ENCODE peak calls at places on chromosomes 12 and 14, in seven cellular contexts. One of them, this sample, is unnamed.

GRCh38 chr14:61754627-61755381 is 7.4 kb upstream of the SNAPC1 start:
- DNase-seq in lower lobe of right lung: no peak
- DNase-seq in heart right ventricle: no peak
- DNase-seq in psoas muscle: no peak
- DNase-seq in AG10803: peak; percentile 70
- DNase-seq in foreskin fibroblast: peak; percentile 45
- DNase-seq in neural progenitor cell: no peak
- DNase-seq in this sample: peak; percentile 43

GRCh38 chr14:51805541-51805940 is 54.9 kb upstream of the GNG2 start:
- DNase-seq in lower lobe of right lung: no peak
- DNase-seq in psoas muscle: no peak
- DNase-seq in neural progenitor cell: no peak
- DNase-seq in heart right ventricle: no peak
- DNase-seq in AG10803: no peak
- DNase-seq in foreskin fibroblast: no peak
- DNase-seq in this sample: no peak

GRCh38 chr14:86430807-86431206 is 900.9 kb downstream of the FLRT2 start:
- DNase-seq in psoas muscle: no peak
- DNase-seq in neural progenitor cell: no peak
- DNase-seq in heart right ventricle: no peak
- DNase-seq in lower lobe of right lung: no peak
- DNase-seq in AG10803: no peak
- DNase-seq in foreskin fibroblast: peak; percentile 63
- DNase-seq in this sample: no peak

GRCh38 chr12:65522956-65523857 is 244.7 kb downstream of the MSRB3 start:
- DNase-seq in heart right ventricle: no peak
- DNase-seq in psoas muscle: no peak
- DNase-seq in foreskin fibroblast: peak; percentile 65
- DNase-seq in neural progenitor cell: no peak
- DNase-seq in AG10803: peak; percentile 52
- DNase-seq in lower lobe of right lung: no peak
- DNase-seq in this sample: peak; percentile 55

GRCh38 chr14:87142568-87143211 is 850.3 kb downstream of the GALC start:
- DNase-seq in neural progenitor cell: no peak
- DNase-seq in foreskin fibroblast: no peak
- DNase-seq in lower lobe of right lung: no peak
- DNase-seq in AG10803: no peak
- DNase-seq in heart right ventricle: no peak
- DNase-seq in psoas muscle: no peak
- DNase-seq in this sample: no peak

GRCh38 chr14:76337619-76338545 is 38.1 kb upstream of the ESRRB start:
- DNase-seq in AG10803: peak; percentile 3
- DNase-seq in psoas muscle: no peak
- DNase-seq in neural progenitor cell: no peak
- DNase-seq in heart right ventricle: no peak
- DNase-seq in lower lobe of right lung: no peak
- DNase-seq in foreskin fibroblast: peak; percentile 42
- DNase-seq in this sample: peak; percentile 12

GRCh38 chr12:12467701-12468218 is 94.9 kb downstream of the DUSP16 start:
- DNase-seq in foreskin fibroblast: no peak
- DNase-seq in lower lobe of right lung: peak; percentile 75
- DNase-seq in neural progenitor cell: no peak
- DNase-seq in AG10803: no peak
- DNase-seq in psoas muscle: no peak
- DNase-seq in heart right ventricle: no peak
- DNase-seq in this sample: no peak

GRCh38 chr12:131457331-131458047 is 253.4 kb upstream of the SFSWAP start:
- DNase-seq in foreskin fibroblast: no peak
- DNase-seq in AG10803: no peak
- DNase-seq in heart right ventricle: no peak
- DNase-seq in psoas muscle: no peak
- DNase-seq in lower lobe of right lung: no peak
- DNase-seq in neural progenitor cell: no peak
- DNase-seq in this sample: no peak

GRCh38 chr12:102406033-102406584 is 74.3 kb downstream of the IGF1 start:
- DNase-seq in psoas muscle: peak; percentile 60
- DNase-seq in AG10803: peak; percentile 37
- DNase-seq in heart right ventricle: peak; percentile 17
- DNase-seq in lower lobe of right lung: peak; percentile 51
- DNase-seq in neural progenitor cell: peak; percentile 42
- DNase-seq in foreskin fibroblast: peak; percentile 34
- DNase-seq in this sample: peak; percentile 13

GRCh38 chr12:6235499-6235898 is 35.3 kb downstream of the CD9 start:
- DNase-seq in psoas muscle: no peak
- DNase-seq in foreskin fibroblast: no peak
- DNase-seq in neural progenitor cell: no peak
- DNase-seq in AG10803: no peak
- DNase-seq in heart right ventricle: peak; percentile 37
- DNase-seq in lower lobe of right lung: peak; percentile 86
- DNase-seq in this sample: no peak

GRCh38 chr12:4743046-4743445 is 22.8 kb downstream of the GALNT8 start:
- DNase-seq in heart right ventricle: no peak
- DNase-seq in lower lobe of right lung: no peak
- DNase-seq in psoas muscle: no peak
- DNase-seq in foreskin fibroblast: no peak
- DNase-seq in neural progenitor cell: peak; percentile 19
- DNase-seq in AG10803: no peak
- DNase-seq in this sample: no peak

GRCh38 chr12:16135323-16135722 is 142.2 kb downstream of the SLC15A5 start:
- DNase-seq in lower lobe of right lung: no peak
- DNase-seq in heart right ventricle: no peak
- DNase-seq in foreskin fibroblast: no peak
- DNase-seq in AG10803: no peak
- DNase-seq in neural progenitor cell: no peak
- DNase-seq in psoas muscle: no peak
- DNase-seq in this sample: no peak

GRCh38 chr14:30223385-30223785 is 295.7 kb upstream of the PRKD1 start:
- DNase-seq in heart right ventricle: peak; percentile 21
- DNase-seq in neural progenitor cell: no peak
- DNase-seq in psoas muscle: peak; percentile 64
- DNase-seq in lower lobe of right lung: peak; percentile 57
- DNase-seq in foreskin fibroblast: peak; percentile 94
- DNase-seq in AG10803: peak; percentile 80
- DNase-seq in this sample: peak; percentile 95

GRCh38 chr12:100959481-100959880 is 164.9 kb downstream of the ANO4 start:
- DNase-seq in foreskin fibroblast: peak; percentile 52
- DNase-seq in heart right ventricle: no peak
- DNase-seq in psoas muscle: no peak
- DNase-seq in neural progenitor cell: no peak
- DNase-seq in AG10803: peak; percentile 64
- DNase-seq in lower lobe of right lung: no peak
- DNase-seq in this sample: peak; percentile 78

GRCh38 chr12:46209914-46210834 is 58.7 kb downstream of the SLC38A1 start:
- DNase-seq in AG10803: no peak
- DNase-seq in foreskin fibroblast: no peak
- DNase-seq in heart right ventricle: peak; percentile 25
- DNase-seq in lower lobe of right lung: peak; percentile 81
- DNase-seq in neural progenitor cell: no peak
- DNase-seq in psoas muscle: peak; percentile 66
- DNase-seq in this sample: peak; percentile 49

GRCh38 chr14:61188936-61189808 is 92.0 kb downstream of the TMEM30B start:
- DNase-seq in heart right ventricle: peak; percentile 57
- DNase-seq in neural progenitor cell: peak; percentile 82
- DNase-seq in foreskin fibroblast: peak; percentile 78
- DNase-seq in psoas muscle: peak; percentile 89
- DNase-seq in AG10803: peak; percentile 62
- DNase-seq in lower lobe of right lung: peak; percentile 63
- DNase-seq in this sample: peak; percentile 70

GRCh38 chr14:65867333-65867732 is 454.8 kb downstream of the FUT8 start:
- DNase-seq in psoas muscle: no peak
- DNase-seq in heart right ventricle: no peak
- DNase-seq in neural progenitor cell: no peak
- DNase-seq in AG10803: no peak
- DNase-seq in foreskin fibroblast: no peak
- DNase-seq in lower lobe of right lung: no peak
- DNase-seq in this sample: no peak

GRCh38 chr12:95102916-95103671 is 29.7 kb upstream of the NR2C1 start:
- DNase-seq in lower lobe of right lung: no peak
- DNase-seq in neural progenitor cell: no peak
- DNase-seq in psoas muscle: no peak
- DNase-seq in foreskin fibroblast: peak; percentile 87
- DNase-seq in AG10803: peak; percentile 59
- DNase-seq in heart right ventricle: no peak
- DNase-seq in this sample: peak; percentile 82

GRCh38 chr12:15707516-15708199 is 81.5 kb downstream of the EPS8 start:
- DNase-seq in foreskin fibroblast: no peak
- DNase-seq in lower lobe of right lung: no peak
- DNase-seq in psoas muscle: no peak
- DNase-seq in heart right ventricle: no peak
- DNase-seq in neural progenitor cell: no peak
- DNase-seq in AG10803: no peak
- DNase-seq in this sample: no peak

GRCh38 chr12:459050-459429 is 699 bp upstream of the B4GALNT3 start:
- DNase-seq in foreskin fibroblast: no peak
- DNase-seq in heart right ventricle: no peak
- DNase-seq in psoas muscle: no peak
- DNase-seq in neural progenitor cell: no peak
- DNase-seq in lower lobe of right lung: no peak
- DNase-seq in AG10803: no peak
- DNase-seq in this sample: no peak

GRCh38 chr14:105863296-105864108 is 337.1 kb downstream of the TMEM121 start:
- DNase-seq in heart right ventricle: peak; percentile 4
- DNase-seq in neural progenitor cell: no peak
- DNase-seq in foreskin fibroblast: no peak
- DNase-seq in AG10803: no peak
- DNase-seq in psoas muscle: no peak
- DNase-seq in lower lobe of right lung: no peak
- DNase-seq in this sample: no peak

GRCh38 chr12:48556631-48557030 is 13.2 kb downstream of the LALBA start:
- DNase-seq in neural progenitor cell: no peak
- DNase-seq in psoas muscle: no peak
- DNase-seq in heart right ventricle: no peak
- DNase-seq in lower lobe of right lung: no peak
- DNase-seq in foreskin fibroblast: no peak
- DNase-seq in AG10803: no peak
- DNase-seq in this sample: no peak

GRCh38 chr12:49201595-49202295 is 12.9 kb upstream of the TUBA1A start:
- DNase-seq in neural progenitor cell: peak; percentile 54
- DNase-seq in psoas muscle: no peak
- DNase-seq in lower lobe of right lung: no peak
- DNase-seq in foreskin fibroblast: peak; percentile 28
- DNase-seq in heart right ventricle: no peak
- DNase-seq in AG10803: peak; percentile 71
- DNase-seq in this sample: peak; percentile 71

GRCh38 chr12:111185206-111185888 is 183.5 kb downstream of the PHETA1 start:
- DNase-seq in psoas muscle: no peak
- DNase-seq in heart right ventricle: no peak
- DNase-seq in neural progenitor cell: no peak
- DNase-seq in AG10803: no peak
- DNase-seq in foreskin fibroblast: no peak
- DNase-seq in lower lobe of right lung: no peak
- DNase-seq in this sample: no peak

GRCh38 chr14:105267820-105268548 is 19.7 kb downstream of the BTBD6 start:
- DNase-seq in neural progenitor cell: no peak
- DNase-seq in lower lobe of right lung: no peak
- DNase-seq in heart right ventricle: no peak
- DNase-seq in psoas muscle: no peak
- DNase-seq in AG10803: no peak
- DNase-seq in foreskin fibroblast: no peak
- DNase-seq in this sample: peak; percentile 56

GRCh38 chr14:25246751-25247150 is 196.8 kb upstream of the STXBP6 start:
- DNase-seq in psoas muscle: no peak
- DNase-seq in neural progenitor cell: no peak
- DNase-seq in AG10803: no peak
- DNase-seq in foreskin fibroblast: no peak
- DNase-seq in lower lobe of right lung: no peak
- DNase-seq in heart right ventricle: no peak
- DNase-seq in this sample: no peak

GRCh38 chr14:81673930-81674329 is 140.3 kb upstream of the SEL1L start:
- DNase-seq in foreskin fibroblast: no peak
- DNase-seq in heart right ventricle: no peak
- DNase-seq in lower lobe of right lung: no peak
- DNase-seq in psoas muscle: no peak
- DNase-seq in neural progenitor cell: no peak
- DNase-seq in AG10803: no peak
- DNase-seq in this sample: no peak
- TF ChIP-seq CTCF in foreskin fibroblast: no peak
- TF ChIP-seq CTCF in heart right ventricle: no peak
- TF ChIP-seq CTCF in lower lobe of right lung: no peak
- TF ChIP-seq CTCF in psoas muscle: no peak
- TF ChIP-seq CTCF in neural progenitor cell: no peak
- TF ChIP-seq CTCF in AG10803: no peak
- TF ChIP-seq CTCF in this sample: no peak

GRCh38 chr12:8035440-8036010 is 3.0 kb downstream of the FOXJ2 start:
- DNase-seq in psoas muscle: no peak
- DNase-seq in AG10803: no peak
- DNase-seq in foreskin fibroblast: peak; percentile 15
- DNase-seq in lower lobe of right lung: no peak
- DNase-seq in neural progenitor cell: no peak
- DNase-seq in heart right ventricle: no peak
- DNase-seq in this sample: peak; percentile 27
- H3K4me3 ChIP-seq in psoas muscle: peak overlapping the region; percentile 97
- H3K4me3 ChIP-seq in AG10803: peak overlapping the region; percentile 89
- H3K4me3 ChIP-seq in foreskin fibroblast: peak overlapping the region; percentile 85
- H3K4me3 ChIP-seq in lower lobe of right lung: peak overlapping the region; percentile 97
- H3K4me3 ChIP-seq in neural progenitor cell: no peak overlapping the region
- H3K4me3 ChIP-seq in heart right ventricle: peak overlapping the region; percentile 76
- H3K4me3 ChIP-seq in this sample: no peak overlapping the region

GRCh38 chr14:45434221-45434620 is 181.2 kb upstream of the MIS18BP1 start:
- DNase-seq in psoas muscle: no peak
- DNase-seq in heart right ventricle: no peak
- DNase-seq in foreskin fibroblast: no peak
- DNase-seq in neural progenitor cell: no peak
- DNase-seq in AG10803: no peak
- DNase-seq in lower lobe of right lung: no peak
- DNase-seq in this sample: no peak
- TF ChIP-seq CTCF in psoas muscle: no peak
- TF ChIP-seq CTCF in heart right ventricle: no peak
- TF ChIP-seq CTCF in foreskin fibroblast: no peak
- TF ChIP-seq CTCF in neural progenitor cell: no peak
- TF ChIP-seq CTCF in AG10803: no peak
- TF ChIP-seq CTCF in lower lobe of right lung: no peak
- TF ChIP-seq CTCF in this sample: no peak

DNA sequence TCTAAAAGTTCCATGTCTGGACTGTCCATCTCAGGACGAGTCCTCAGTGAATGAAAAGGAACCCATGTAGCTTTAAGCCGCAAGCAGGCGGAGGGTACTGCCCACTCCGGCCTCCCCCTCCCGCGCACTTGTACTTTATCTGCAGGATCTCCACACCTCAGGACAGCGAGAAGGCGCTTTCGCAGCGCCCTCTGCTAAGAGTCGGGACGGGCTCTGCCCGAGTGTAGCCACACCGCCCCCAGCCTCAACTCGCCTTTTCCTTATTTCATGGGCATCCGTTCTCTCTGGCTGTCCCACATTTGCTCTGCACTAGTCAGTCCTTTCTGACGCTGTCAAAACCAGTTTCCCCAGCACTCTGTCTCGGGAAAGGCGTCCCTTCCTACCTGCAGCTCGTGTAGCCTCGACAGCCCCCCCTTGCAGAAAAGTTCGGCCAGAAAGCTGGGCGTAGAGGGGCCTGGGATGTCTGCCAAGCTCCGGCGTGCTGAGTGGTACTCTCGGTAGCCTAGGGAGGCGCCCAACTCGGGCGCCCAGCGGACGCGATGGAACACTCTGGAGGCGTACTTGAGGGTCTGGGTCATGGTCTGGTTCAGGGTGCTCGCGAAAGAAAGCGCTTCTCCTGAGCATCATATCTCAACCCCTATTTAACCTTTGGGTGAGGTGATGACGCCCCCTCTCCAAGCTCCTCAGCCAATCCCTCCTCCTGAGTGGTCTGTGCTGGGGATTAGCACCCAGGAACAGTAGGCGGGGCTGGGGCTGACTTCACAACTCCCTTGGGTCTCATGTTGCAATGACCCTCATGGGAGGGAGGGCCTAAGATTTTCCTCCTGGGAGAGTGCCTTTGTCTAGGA is at the start of gene CYP27B1:
- DNase-seq in AG10803: no peak
- DNase-seq in heart right ventricle: no peak
- DNase-seq in foreskin fibroblast: peak; percentile 57
- DNase-seq in psoas muscle: no peak
- DNase-seq in neural progenitor cell: peak; percentile 79
- DNase-seq in lower lobe of right lung: peak; percentile 64
- DNase-seq in this sample: peak; percentile 53
- H3K4me3 ChIP-seq in AG10803: peak within 1 kb of the TSS; percentile 36
- H3K4me3 ChIP-seq in heart right ventricle: peak within 1 kb of the TSS; percentile 50
- H3K4me3 ChIP-seq in foreskin fibroblast: peak within 1 kb of the TSS; percentile 43
- H3K4me3 ChIP-seq in psoas muscle: peak within 1 kb of the TSS; percentile 51
- H3K4me3 ChIP-seq in neural progenitor cell: peak within 1 kb of the TSS; percentile 44
- H3K4me3 ChIP-seq in lower lobe of right lung: peak within 1 kb of the TSS; percentile 55
- H3K4me3 ChIP-seq in this sample: peak within 1 kb of the TSS; percentile 29